ENCODE peak calls at places on chromosomes 7 and 10, in four cellular contexts. C is HCT116, R is esophagus squamous epithelium, W is kidney. U is an unnamed sample.

GRCh38 chr7:150410131-150410530 is 31.0 kb downstream of the ZNF775 start:
- DNase-seq in C (no peak), R (no peak), W (peak), U (no peak)

GRCh38 chr10:103966671-103967432 is at the start of gene SLK:
- DNase-seq in C (peak), R (peak), W (peak), U (peak)

GRCh38 chr10:89032141-89032814 is 41.7 kb downstream of the FAS start:
- DNase-seq in C (peak), R (no peak), W (no peak), U (peak)

GRCh38 chr10:53140516-53140915 is 367.9 kb upstream of the MBL2 start:
- DNase-seq in C (no peak), R (no peak), W (no peak), U (no peak)

GRCh38 chr7:50369408-50370026 is 65.0 kb downstream of the IKZF1 start:
- DNase-seq in C (peak), R (no peak), W (no peak), U (no peak)

GRCh38 chr10:50216894-50217293 is 34.4 kb downstream of the ASAH2 start:
- DNase-seq in C (no peak), R (no peak), W (no peak), U (no peak)

GRCh38 chr7:24665564-24666294 is 91.5 kb downstream of the GSDME start:
- DNase-seq in C (peak), R (no peak), W (no peak), U (peak)

GRCh38 chr10:3452234-3452633 is 279.7 kb upstream of the PITRM1 start:
- DNase-seq in C (no peak), R (no peak), W (no peak), U (no peak)

GRCh38 chr7:104584620-104585019 is 256.2 kb downstream of the LHFPL3 start:
- DNase-seq in C (no peak), R (no peak), W (no peak), U (no peak)

GRCh38 chr10:58258977-58259692 is 8.6 kb downstream of the IPMK start:
- DNase-seq in C (no peak), R (no peak), W (no peak), U (no peak)

GRCh38 chr7:138008588-138009349 is 6.9 kb upstream of the CREB3L2 start:
- DNase-seq in C (peak), R (no peak), W (no peak), U (peak)

GRCh38 chr10:78033623-78034470 is at the start of gene RPS24:
- DNase-seq in C (peak), R (peak), W (peak), U (peak)
- TF ChIP-seq CTCF in C (no peak), R (no peak), W (peak), U (no peak)

GRCh38 chr10:78165617-78166016 is 132.0 kb downstream of the RPS24 start:
- DNase-seq in C (peak), R (no peak), W (no peak), U (no peak)
- TF ChIP-seq CTCF in C (peak), R (no peak), W (no peak), U (no peak)

DNA sequence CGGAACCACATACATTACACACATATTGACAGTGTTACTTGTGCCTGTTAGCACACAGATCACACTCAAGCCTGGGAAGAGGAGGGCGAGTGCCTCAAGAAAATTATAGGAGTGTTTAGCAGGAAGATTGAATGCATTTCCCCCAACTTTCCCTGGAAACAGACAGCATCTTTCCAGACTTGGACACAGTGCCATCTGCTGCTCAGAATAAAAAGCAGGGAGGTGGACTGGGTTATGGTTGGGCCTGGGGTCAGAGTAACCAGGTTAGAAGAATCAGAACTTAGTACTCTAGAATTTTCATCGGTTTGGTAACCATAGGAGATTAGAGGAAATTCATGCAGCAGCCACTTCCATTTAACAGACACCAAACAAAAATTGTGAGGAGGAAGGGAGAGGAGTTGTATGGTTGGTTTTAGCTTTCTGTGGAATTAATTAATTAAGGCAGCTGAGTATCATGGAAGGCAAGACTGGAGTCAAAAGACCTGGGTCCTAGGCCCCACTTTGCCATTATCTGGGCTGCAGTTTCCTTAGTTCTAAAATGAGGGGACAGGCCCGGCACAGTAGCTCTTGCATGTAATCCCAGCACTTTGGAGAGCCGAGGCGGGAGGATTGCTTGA is 43.4 kb upstream of the OPTN start:
- DNase-seq in C (no peak), R (no peak), W (no peak), U (peak)
- TF ChIP-seq CTCF in C (peak), R (no peak), W (no peak), U (no peak)

GRCh38 chr7:55523366-55523765 is 48.9 kb downstream of the VOPP1 start:
- DNase-seq in C (no peak), R (no peak), W (no peak), U (no peak)

GRCh38 chr7:55526770-55527169 is 45.5 kb downstream of the VOPP1 start:
- DNase-seq in C (no peak), R (no peak), W (no peak), U (no peak)

GRCh38 chr7:55522268-55522902 is 49.9 kb downstream of the VOPP1 start:
- DNase-seq in C (no peak), R (no peak), W (no peak), U (no peak)

GRCh38 chr7:55526329-55526728 is 46.0 kb downstream of the VOPP1 start:
- DNase-seq in C (no peak), R (no peak), W (no peak), U (no peak)

GRCh38 chr7:55524558-55525310 is 47.6 kb downstream of the VOPP1 start:
- DNase-seq in C (no peak), R (no peak), W (peak), U (no peak)
- TF ChIP-seq CTCF in C (no peak), R (no peak), W (no peak), U (no peak)

GRCh38 chr7:131753620-131754222 is 197.3 kb upstream of the PODXL start:
- DNase-seq in C (peak), R (no peak), W (no peak), U (peak)
- TF ChIP-seq CTCF in C (peak), R (no peak), W (no peak), U (peak)

GRCh38 chr10:128859738-128860386 is 607.2 kb upstream of the MGMT start:
- DNase-seq in C (peak), R (no peak), W (no peak), U (peak)
- TF ChIP-seq CTCF in C (peak), R (no peak), W (peak), U (peak)

GRCh38 chr7:148611692-148612091 is 21.1 kb downstream of the C7orf33 start:
- DNase-seq in C (no peak), R (no peak), W (no peak), U (peak)
- TF ChIP-seq CTCF in C (peak), R (no peak), W (no peak), U (no peak)

DNA sequence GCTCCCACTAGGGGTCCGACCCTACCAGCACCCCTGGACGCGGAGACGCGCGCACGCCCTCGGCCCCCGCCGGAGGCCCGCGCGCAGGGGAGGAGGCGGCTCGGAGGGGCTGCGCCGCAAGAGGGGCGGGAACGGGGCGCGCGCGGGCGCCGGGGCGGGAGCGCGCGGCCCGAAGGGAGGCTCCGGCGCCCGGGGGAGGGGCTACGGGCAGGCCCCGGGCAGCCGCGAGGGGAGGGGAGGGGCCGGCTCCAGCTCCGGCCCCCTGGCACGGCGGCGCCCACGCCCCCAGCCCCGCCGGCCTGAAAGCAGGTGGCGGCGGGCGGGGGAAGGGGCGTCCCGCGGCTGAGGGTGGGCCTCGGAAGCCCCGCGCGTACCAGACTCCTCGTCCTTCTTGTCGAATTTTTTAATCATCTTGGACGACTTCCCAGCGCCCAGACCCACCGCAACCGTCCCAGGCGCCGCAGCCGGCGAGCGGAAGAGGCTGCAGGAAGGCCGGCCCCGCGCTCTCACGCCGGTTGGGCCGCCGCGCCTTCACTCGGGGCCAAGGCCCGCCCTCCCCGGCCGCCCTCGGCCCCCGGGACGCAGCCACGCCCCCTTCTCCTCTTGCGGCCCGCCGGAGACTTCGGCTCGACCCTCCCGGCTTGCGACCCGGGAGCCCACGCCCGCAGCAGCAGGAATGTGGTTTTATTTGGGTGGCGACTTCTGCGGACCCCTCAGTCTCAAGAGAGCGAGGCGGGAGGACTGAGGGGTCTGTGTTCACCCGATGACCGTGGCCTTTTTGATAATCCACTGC is at the start of gene COPG2:
- DNase-seq in C (peak), R (peak), W (peak), U (peak)
- TF ChIP-seq CTCF in C (no peak), R (no peak), W (no peak), U (no peak)

DNA sequence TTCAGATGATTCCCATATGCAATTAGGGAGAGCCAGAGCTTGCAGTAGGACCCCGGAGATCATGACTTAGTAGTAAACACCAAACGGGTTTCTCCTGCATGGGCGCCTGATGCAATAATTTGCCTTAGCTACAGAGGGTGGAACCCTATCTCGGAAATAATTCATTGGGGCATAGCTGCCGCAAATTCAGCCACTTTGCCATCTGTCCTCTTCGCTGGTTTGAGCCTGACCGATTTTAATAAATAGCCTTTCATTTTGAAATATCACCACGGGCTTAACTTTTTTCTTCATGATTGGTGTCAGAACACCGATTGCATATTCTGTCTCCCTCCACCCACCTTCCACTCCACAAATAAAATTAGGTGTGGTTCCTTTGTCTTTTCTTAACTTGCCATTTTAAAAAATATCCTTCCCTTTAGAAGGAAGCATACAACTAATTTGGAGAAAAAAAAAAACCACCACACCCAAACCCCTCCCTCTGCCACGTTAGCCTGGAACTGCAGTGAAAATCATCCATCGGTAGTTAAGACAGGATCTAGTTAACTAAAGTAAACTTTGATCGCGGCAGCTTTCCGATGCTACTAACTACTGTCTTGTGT is 1.5 kb downstream of the GARS1 start:
- DNase-seq in C (no peak), R (no peak), W (no peak), U (peak)
- TF ChIP-seq CTCF in C (no peak), R (no peak), W (no peak), U (peak)

U was measured in Calu3.